ENCODE peak calls at places on chromosomes 12 and 14, in seven cellular contexts. M is neural progenitor cell, T is A549, N is breast epithelium, L is HepG2, W is foreskin keratinocyte, D is osteoblast. O is an unnamed sample.

GRCh38 chr12:99067171-99067785 is 422.2 kb downstream of the APAF1 start:
- DNase-seq in M (no peak), T (no peak), N (no peak), L (no peak), W (no peak), D (no peak), O (no peak)

GRCh38 chr12:30169839-30170591 is 386.3 kb upstream of the TMTC1 start:
- DNase-seq in M (peak), T (no peak), N (no peak), L (no peak), W (no peak), D (no peak), O (no peak)

GRCh38 chr14:31880935-31881334 is 196.2 kb upstream of the ARHGAP5 start:
- DNase-seq in M (no peak), T (peak), N (no peak), L (peak), W (no peak), D (peak), O (peak)

GRCh38 chr12:5945071-5946008 is at the start of gene ANO2:
- DNase-seq in M (peak), T (no peak), N (no peak), L (no peak), W (no peak), D (no peak), O (no peak)

GRCh38 chr14:39266589-39266870 is 32.8 kb downstream of the MIA2 start:
- DNase-seq in M (no peak), T (no peak), N (peak), L (peak), W (no peak), D (peak), O (peak)

GRCh38 chr14:98187302-98187701 is 1084.7 kb downstream of the BCL11B start:
- DNase-seq in M (no peak), T (no peak), N (no peak), L (no peak), W (no peak), D (no peak), O (no peak)

GRCh38 chr14:90810808-90811207 is 5.4 kb downstream of the TTC7B start:
- DNase-seq in M (no peak), T (no peak), N (no peak), L (peak), W (no peak), D (no peak), O (no peak)

GRCh38 chr12:14960548-14961465 is 594 bp downstream of the ARHGDIB start:
- DNase-seq in M (no peak), T (no peak), N (no peak), L (no peak), W (peak), D (peak), O (peak)

GRCh38 chr12:26825459-26826016 is 7.5 kb downstream of the ITPR2 start:
- DNase-seq in M (no peak), T (no peak), N (no peak), L (no peak), W (no peak), D (no peak), O (no peak)

GRCh38 chr12:101298426-101298825 is 18.5 kb downstream of the UTP20 start:
- DNase-seq in M (no peak), T (no peak), N (no peak), L (no peak), W (peak), D (peak), O (peak)

GRCh38 chr14:93954900-93955891 is 21.2 kb downstream of the ASB2 start:
- DNase-seq in M (no peak), T (no peak), N (no peak), L (no peak), W (no peak), D (peak), O (no peak)

GRCh38 chr12:41709463-41710285 is 435.0 kb downstream of the GXYLT1 start:
- DNase-seq in M (no peak), T (peak), N (no peak), L (no peak), W (no peak), D (no peak), O (no peak)

GRCh38 chr12:27901959-27902358 is 70.6 kb downstream of the PTHLH start:
- DNase-seq in M (no peak), T (no peak), N (no peak), L (no peak), W (no peak), D (no peak), O (no peak)

GRCh38 chr12:51973560-51973959 is 22.1 kb downstream of the ACVR1B start:
- DNase-seq in M (no peak), T (no peak), N (no peak), L (no peak), W (no peak), D (no peak), O (no peak)

GRCh38 chr12:52037248-52037861 is 13.9 kb upstream of the NR4A1 start:
- DNase-seq in M (peak), T (no peak), N (peak), L (no peak), W (no peak), D (peak), O (no peak)

GRCh38 chr14:65299837-65300236 is 112.7 kb upstream of the FUT8 start:
- DNase-seq in M (no peak), T (no peak), N (no peak), L (no peak), W (no peak), D (no peak), O (no peak)

GRCh38 chr14:22549981-22550670 is 38.9 kb downstream of the DAD1 start:
- DNase-seq in M (no peak), T (no peak), N (no peak), L (no peak), W (no peak), D (no peak), O (no peak)
- H3K27ac ChIP-seq in M (no peak), T (no peak), N (peak), L (no peak), W (no peak), D (no peak), O (peak)

DNA sequence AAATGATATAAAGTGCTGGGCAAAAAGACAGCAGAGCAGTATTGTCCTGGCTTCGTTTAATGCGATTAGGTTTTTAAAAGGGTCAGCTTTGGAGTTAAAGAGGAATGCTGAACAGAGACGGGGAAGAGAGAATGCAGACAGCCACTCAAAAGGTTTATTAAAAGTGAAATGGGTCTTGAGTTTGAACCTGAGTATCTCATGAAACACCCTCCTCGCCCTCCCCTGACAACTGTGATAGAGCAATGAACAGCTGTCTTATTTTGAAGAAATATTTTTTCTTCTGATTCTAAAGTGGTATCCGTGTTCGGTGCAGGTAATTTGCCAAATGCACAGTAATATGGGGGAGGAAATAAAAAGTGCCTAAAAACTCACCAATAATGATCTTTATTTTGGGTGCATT is 73.6 kb downstream of the RBM19 start:
- DNase-seq in M (no peak), T (no peak), N (no peak), L (no peak), W (no peak), D (no peak), O (no peak)
- H3K27ac ChIP-seq in M (no peak), T (no peak), N (no peak), L (no peak), W (no peak), D (no peak), O (no peak)

GRCh38 chr12:3705349-3705675 is 47.6 kb downstream of the CRACR2A start:
- DNase-seq in M (no peak), T (no peak), N (no peak), L (no peak), W (no peak), D (no peak), O (no peak)

GRCh38 chr12:3700861-3701260 is 52.0 kb downstream of the CRACR2A start:
- DNase-seq in M (no peak), T (no peak), N (no peak), L (no peak), W (no peak), D (no peak), O (no peak)

GRCh38 chr12:3704512-3705348 is 48.2 kb downstream of the CRACR2A start:
- DNase-seq in M (no peak), T (no peak), N (no peak), L (no peak), W (no peak), D (peak), O (no peak)
- H3K27ac ChIP-seq in M (no peak), T (no peak), N (peak), L (no peak), W (no peak), D (peak), O (no peak)

DNA sequence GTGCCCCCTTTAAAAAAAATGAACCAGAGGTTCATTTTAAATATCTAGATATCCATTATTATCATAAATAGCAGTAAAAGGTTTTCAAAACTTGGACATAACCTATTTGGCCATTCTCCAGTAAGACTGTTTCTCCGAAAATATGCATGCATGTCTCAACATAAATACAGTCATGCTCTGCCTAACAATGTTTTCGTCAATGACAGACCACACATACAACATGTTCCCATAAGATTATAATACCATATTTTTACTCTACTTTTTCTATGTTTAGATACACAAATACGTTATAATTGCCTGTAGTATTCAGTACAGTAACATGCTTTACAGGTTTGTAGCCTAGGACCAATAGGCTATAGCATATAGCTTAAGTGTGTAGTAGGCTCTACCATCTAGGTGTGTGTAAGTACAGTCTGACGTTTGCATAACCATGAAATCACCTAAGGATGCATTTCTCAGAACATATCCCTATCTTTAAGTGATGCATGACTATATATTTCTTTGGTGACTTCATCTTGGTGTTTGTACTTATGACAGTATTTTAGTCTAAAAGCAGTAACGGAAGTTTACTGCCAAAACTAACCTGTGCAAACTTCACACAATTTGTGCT is 3.2 kb downstream of the TMEM19 start:
- DNase-seq in M (no peak), T (no peak), N (no peak), L (no peak), W (no peak), D (no peak), O (no peak)
- H3K27ac ChIP-seq in M (no peak), T (no peak), N (no peak), L (no peak), W (peak), D (no peak), O (no peak)

GRCh38 chr12:69916541-69917270 is 91.7 kb downstream of the MYRFL start:
- DNase-seq in M (no peak), T (no peak), N (no peak), L (no peak), W (no peak), D (no peak), O (no peak)
- H3K27ac ChIP-seq in M (no peak), T (no peak), N (peak), L (no peak), W (no peak), D (no peak), O (no peak)

GRCh38 chr12:79959484-79959883 is 24.6 kb upstream of the PPP1R12A start:
- DNase-seq in M (no peak), T (no peak), N (no peak), L (no peak), W (no peak), D (no peak), O (no peak)
- H3K27ac ChIP-seq in M (no peak), T (no peak), N (no peak), L (no peak), W (no peak), D (no peak), O (no peak)

DNA sequence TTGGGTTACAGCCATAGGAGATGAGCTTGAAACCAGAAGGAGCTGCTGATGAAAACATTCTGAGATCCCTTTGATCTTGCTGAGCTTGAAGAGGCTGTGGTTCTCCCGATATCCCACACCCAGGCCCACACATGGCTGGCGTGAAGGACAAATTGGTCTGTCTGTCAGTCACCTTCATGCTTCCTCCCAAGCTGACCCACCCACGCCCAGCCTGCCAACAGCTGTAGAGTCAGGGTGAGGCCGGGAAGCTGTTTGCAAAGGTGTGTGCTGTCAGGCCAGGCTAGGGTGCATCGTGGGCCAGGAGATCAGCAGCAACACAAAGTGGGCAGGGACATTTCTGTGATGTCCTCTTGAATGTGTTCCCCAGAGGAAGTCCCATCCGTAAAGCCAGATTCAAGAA is 43.3 kb downstream of the FZD10 start:
- DNase-seq in M (no peak), T (no peak), N (no peak), L (no peak), W (no peak), D (no peak), O (no peak)
- H3K27ac ChIP-seq in M (no peak), T (no peak), N (no peak), L (no peak), W (no peak), D (no peak), O (no peak)

DNA sequence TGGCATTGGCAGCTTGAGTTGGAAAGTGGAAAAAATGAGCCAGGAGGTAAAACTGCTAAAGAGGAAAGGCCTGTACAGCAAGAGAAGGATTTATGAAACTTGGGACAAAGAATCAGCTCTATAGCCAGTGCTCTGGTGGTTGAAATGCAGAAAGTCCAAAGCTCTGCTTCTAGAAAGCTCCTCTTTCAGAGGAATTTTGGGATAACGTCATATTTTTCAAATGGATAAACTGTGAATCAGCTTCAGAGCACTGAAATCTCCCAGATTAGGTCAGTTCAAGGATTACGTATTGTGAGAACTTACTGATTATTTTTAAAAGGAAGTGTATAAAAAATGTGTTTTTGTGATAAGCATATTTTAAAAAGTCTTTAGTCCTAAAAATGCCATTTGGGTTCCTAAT is 203.1 kb upstream of the CNOT2 start:
- DNase-seq in M (no peak), T (no peak), N (no peak), L (no peak), W (no peak), D (peak), O (no peak)
- H3K27ac ChIP-seq in M (no peak), T (no peak), N (no peak), L (no peak), W (no peak), D (no peak), O (no peak)

DNA sequence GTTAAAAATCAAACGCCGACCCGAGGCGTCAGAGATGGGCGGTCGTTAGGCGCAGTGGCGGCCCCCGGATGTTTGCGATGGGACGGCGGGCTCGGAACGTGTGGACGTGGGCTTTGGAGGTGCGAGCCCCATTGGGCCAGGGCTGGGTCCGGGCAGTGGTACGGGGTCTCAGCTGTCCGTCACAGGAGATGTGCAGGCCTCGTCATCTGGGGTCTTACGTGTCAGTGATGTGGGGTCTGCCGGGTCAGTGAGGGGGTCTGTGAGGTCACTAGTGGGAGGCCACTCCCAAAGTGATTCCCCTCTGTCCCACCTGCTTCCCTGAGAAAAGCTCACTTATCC is 21.6 kb upstream of the CHFR start:
- DNase-seq in M (no peak), T (no peak), N (no peak), L (no peak), W (no peak), D (no peak), O (no peak)
- H3K27ac ChIP-seq in M (peak), T (no peak), N (peak), L (no peak), W (no peak), D (peak), O (peak)

O was measured in RWPE1.